ENCODE peak calls at places on chromosome 18, in ten cellular contexts. P is HepG2, X is HCT116, G is transverse colon, V is H1, D is stomach, E is sigmoid colon, H is spleen, M is K562, I is breast epithelium. Z is an unnamed sample. For H3K9me3, the result is how much of the 10 kb centered on the place peaks cover.

GRCh38 chr18:382423-382984 is 114.7 kb upstream of the THOC1 start:
- DNase-seq in D (no peak), I (no peak), G (no peak), V (no peak), H (no peak), E (no peak), P (no peak), X (no peak), M (no peak), Z (no peak)

GRCh38 chr18:1053654-1054315 is 149.1 kb downstream of the ADCYAP1 start:
- DNase-seq in M (peak), P (no peak), D (no peak), G (no peak), V (no peak), H (no peak), X (no peak), I (no peak), E (no peak), Z (no peak)

GRCh38 chr18:44654555-44654954 is 26.1 kb upstream of the SETBP1 start:
- DNase-seq in X (no peak), I (no peak), E (no peak), P (no peak), H (no peak), D (no peak), V (no peak), G (no peak), M (no peak), Z (no peak)

GRCh38 chr18:72738136-72738535 is 129.7 kb downstream of the NETO1 start:
- DNase-seq in V (no peak), D (no peak), X (no peak), P (no peak), I (no peak), E (no peak), G (no peak), H (no peak), M (no peak), Z (no peak)

GRCh38 chr18:26863122-26863879 is 2.2 kb downstream of the AQP4 start:
- DNase-seq in H (no peak), G (peak), M (no peak), I (peak), V (no peak), D (peak), E (peak), X (no peak), P (no peak), Z (peak)

GRCh38 chr18:55458456-55459238 is 129.3 kb downstream of the TCF4 start:
- DNase-seq in I (no peak), G (no peak), X (no peak), E (no peak), H (no peak), M (peak), P (no peak), V (no peak), D (no peak), Z (no peak)

GRCh38 chr18:8801263-8801901 is 96.0 kb downstream of the MTCL1 start:
- DNase-seq in V (no peak), I (no peak), M (no peak), H (no peak), P (no peak), G (no peak), E (no peak), D (no peak), X (no peak), Z (no peak)

GRCh38 chr18:8001711-8002110 is 434.6 kb downstream of the PTPRM start:
- DNase-seq in I (no peak), X (no peak), H (no peak), G (no peak), D (no peak), E (no peak), P (no peak), V (no peak), M (no peak), Z (no peak)

GRCh38 chr18:51897884-51898283 is 442.1 kb upstream of the DCC start:
- DNase-seq in X (no peak), I (no peak), E (no peak), G (peak), V (no peak), D (no peak), M (no peak), H (no peak), P (no peak), Z (no peak)

GRCh38 chr18:46866524-46866923 is 50.8 kb downstream of the PIAS2 start:
- DNase-seq in I (no peak), E (no peak), G (no peak), D (no peak), M (peak), V (no peak), P (no peak), H (no peak), X (no peak), Z (no peak)

GRCh38 chr18:46867471-46868170 is 49.7 kb downstream of the PIAS2 start:
- DNase-seq in I (no peak), H (no peak), P (no peak), M (no peak), D (no peak), X (no peak), E (no peak), V (no peak), G (no peak), Z (no peak)

DNA sequence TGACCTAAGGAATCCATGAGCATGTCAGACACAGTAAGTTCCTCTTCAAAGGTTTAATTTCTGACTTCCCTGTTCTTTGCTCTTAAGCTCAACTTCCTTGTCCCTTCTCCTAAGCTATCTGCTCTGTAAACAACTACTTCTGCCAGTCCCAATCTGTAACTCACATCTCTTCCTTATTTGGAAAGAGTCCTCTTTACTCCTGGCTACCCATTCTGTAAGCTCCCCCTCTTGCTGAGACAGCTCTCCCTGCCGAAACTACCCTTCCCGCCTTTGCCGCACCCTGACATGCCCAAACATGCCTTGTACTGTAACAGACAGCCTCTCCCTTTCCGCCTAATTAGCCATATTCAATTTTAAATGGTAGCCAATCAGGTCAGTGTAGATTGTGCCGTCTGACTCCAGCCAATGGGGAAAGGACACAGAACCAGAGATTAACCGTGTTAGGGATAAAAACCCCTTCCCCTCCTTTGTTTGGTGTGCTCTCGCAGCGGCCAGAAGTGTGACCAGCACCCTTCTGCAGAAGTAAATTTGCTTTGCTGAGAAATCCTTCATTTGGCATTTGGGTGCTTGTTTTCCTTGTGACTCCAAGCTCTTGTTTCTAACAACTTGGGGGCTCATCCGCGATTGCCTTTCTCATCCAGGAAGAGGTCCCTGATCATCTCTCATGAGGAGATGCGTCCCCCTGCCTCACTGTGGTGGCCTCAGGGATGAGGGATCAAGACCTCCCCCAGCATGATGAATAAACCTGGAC is 49.0 kb downstream of the PIAS2 start:
- DNase-seq in P (no peak), V (no peak), D (no peak), X (no peak), M (no peak), I (no peak), E (no peak), H (no peak), G (no peak), Z (no peak)
- H3K9me3 ChIP-seq in P (under half), V (under half), D (under half), X (under half), M (under half), I (under half), E (under half), H (under half), G (under half), Z (under half)

DNA sequence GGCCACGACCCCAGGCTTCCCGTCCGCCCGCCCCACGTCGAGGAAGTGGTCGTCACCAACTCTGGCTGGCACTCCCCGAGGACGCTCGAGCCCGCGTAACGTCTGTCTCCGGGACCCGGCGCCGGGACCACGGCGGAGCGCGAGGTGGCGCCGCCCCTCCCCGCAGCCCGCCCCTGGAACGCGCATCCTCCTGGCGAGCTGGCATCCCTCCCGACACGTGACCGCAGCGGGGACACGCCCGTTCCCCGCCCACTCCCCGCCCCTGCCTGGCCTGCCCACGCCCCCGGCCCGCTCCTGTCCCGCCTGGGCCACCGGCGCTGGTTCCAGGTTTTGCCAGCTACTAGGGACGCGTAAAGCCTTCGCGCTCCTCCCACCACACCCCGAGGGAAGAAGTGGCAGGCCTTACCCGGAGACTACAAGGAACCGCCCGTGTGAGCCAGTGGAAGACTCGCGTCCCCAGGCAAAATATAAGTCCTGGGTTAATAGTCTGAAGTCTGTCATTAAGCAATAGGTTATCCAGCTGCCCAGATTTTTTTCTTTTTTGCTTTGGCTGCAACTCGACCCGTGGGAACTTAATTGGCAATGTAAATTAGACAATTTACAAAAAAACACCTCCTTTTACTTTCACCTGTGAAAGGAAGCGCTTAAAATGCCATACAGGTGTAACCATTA is at the start of gene OSBPL1A:
- DNase-seq in E (peak), I (peak), M (peak), X (peak), P (peak), V (peak), H (peak), D (peak), G (peak), Z (peak)
- TF ChIP-seq POLR2A in E (no peak), I (peak), M (no peak), X (peak), P (no peak), V (peak), H (no peak), D (no peak), G (peak), Z (peak)

GRCh38 chr18:54284967-54285785 is 15.9 kb downstream of the POLI start:
- DNase-seq in V (no peak), G (peak), M (peak), X (no peak), I (no peak), E (no peak), H (no peak), P (no peak), D (no peak), Z (no peak)
- TF ChIP-seq POLR2AphosphoS5 in V (no peak), G (no peak), M (no peak), X (no peak), I (no peak), E (no peak), H (no peak), P (no peak), D (no peak), Z (no peak)

GRCh38 chr18:78896111-78896510 is 83.5 kb upstream of the SALL3 start:
- DNase-seq in X (no peak), D (no peak), E (no peak), G (no peak), P (no peak), I (no peak), H (peak), M (no peak), V (no peak), Z (no peak)

GRCh38 chr18:78898066-78898465 is 81.6 kb upstream of the SALL3 start:
- DNase-seq in D (no peak), H (no peak), X (no peak), M (no peak), G (no peak), P (no peak), E (no peak), V (no peak), I (no peak), Z (no peak)

GRCh38 chr18:78893396-78894305 is 86.0 kb upstream of the SALL3 start:
- DNase-seq in H (peak), E (no peak), V (no peak), P (no peak), M (no peak), X (no peak), G (no peak), D (no peak), I (no peak), Z (no peak)

GRCh38 chr18:78892721-78893120 is 86.9 kb upstream of the SALL3 start:
- DNase-seq in E (no peak), M (no peak), D (no peak), P (no peak), V (no peak), H (no peak), I (no peak), G (no peak), X (no peak), Z (no peak)

GRCh38 chr18:78895207-78896001 is 84.2 kb upstream of the SALL3 start:
- DNase-seq in V (no peak), D (no peak), I (no peak), E (no peak), P (no peak), X (no peak), H (no peak), G (no peak), M (no peak), Z (no peak)
- H3K9me3 ChIP-seq in V (under half), D (under half), I (under half), E (under half), P (under half), X (under half), H (under half), G (under half), M (under half), Z (under half)

GRCh38 chr18:3252843-3253242 is 5.2 kb downstream of the MYL12A start:
- DNase-seq in H (no peak), M (no peak), I (no peak), D (no peak), G (no peak), V (no peak), X (no peak), P (no peak), E (no peak), Z (no peak)

GRCh38 chr18:3250237-3251107 is 2.9 kb downstream of the MYL12A start:
- DNase-seq in X (no peak), P (no peak), D (no peak), V (no peak), G (no peak), E (no peak), I (no peak), M (no peak), H (no peak), Z (no peak)

GRCh38 chr18:3251249-3251962 is 3.8 kb downstream of the MYL12A start:
- DNase-seq in E (no peak), M (no peak), X (no peak), I (no peak), G (no peak), D (no peak), H (no peak), P (no peak), V (no peak), Z (no peak)

GRCh38 chr18:3254725-3255124 is 7.1 kb downstream of the MYL12A start:
- DNase-seq in X (no peak), P (no peak), D (no peak), V (no peak), E (no peak), G (no peak), I (no peak), M (no peak), H (no peak), Z (no peak)

DNA sequence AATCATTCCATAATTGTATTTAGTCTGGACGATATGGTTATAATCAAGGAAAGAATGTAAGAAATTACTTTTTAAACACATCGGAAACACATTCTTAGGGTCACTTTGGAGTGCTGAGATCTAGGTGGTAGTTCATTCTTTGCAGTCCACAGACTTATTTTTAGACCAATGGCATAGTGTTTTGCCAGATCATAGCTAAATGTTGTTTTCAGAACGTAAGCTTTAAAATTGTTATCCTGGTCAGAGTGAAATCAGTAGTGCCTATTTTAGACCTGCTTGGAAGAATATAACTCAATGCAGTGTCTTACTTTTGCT is 4.3 kb downstream of the MYL12A start:
- DNase-seq in P (no peak), G (no peak), V (no peak), X (no peak), I (no peak), D (no peak), M (no peak), E (no peak), H (no peak), Z (no peak)
- TF ChIP-seq POLR2A in P (no peak), G (no peak), V (no peak), X (no peak), I (no peak), D (no peak), M (peak), E (no peak), H (no peak), Z (no peak)

Z was measured in prostate gland.